ENCODE peak calls at places on chromosomes 7 and 10, in ten cellular contexts. One of them, this sample, is unnamed.
A peak's percentile ranks its signal among the peaks of the same experiment; 100 is the strongest.

GRCh38 chr7:77538908-77539212 is 1.8 kb downstream of the PTPN12 start:
- DNase-seq in aorta: no peak
- DNase-seq in NCI-H2171: no peak
- DNase-seq in substantia nigra: no peak
- DNase-seq in C1 segment of cervical spinal cord: no peak
- DNase-seq in endothelial cell of umbilical vein: no peak
- DNase-seq in left ventricle myocardium inferior: no peak
- DNase-seq in RKO: peak; percentile 16
- DNase-seq in activated CD4-positive, alpha-beta T cell treated with anti-CD3 and anti-CD28 coated beads, Interleukin-2, amount 10 ng/mL, durations not matched to agents 7 days and 5 days: no peak
- DNase-seq in A549: no peak
- DNase-seq in this sample: no peak

GRCh38 chr7:100888529-100888987 is 957 bp downstream of the UFSP1 start:
- DNase-seq in aorta: no peak
- DNase-seq in NCI-H2171: no peak
- DNase-seq in substantia nigra: no peak
- DNase-seq in C1 segment of cervical spinal cord: no peak
- DNase-seq in endothelial cell of umbilical vein: no peak
- DNase-seq in left ventricle myocardium inferior: no peak
- DNase-seq in RKO: no peak
- DNase-seq in activated CD4-positive, alpha-beta T cell treated with anti-CD3 and anti-CD28 coated beads, Interleukin-2, amount 10 ng/mL, durations not matched to agents 7 days and 5 days: no peak
- DNase-seq in A549: no peak
- DNase-seq in this sample: no peak

GRCh38 chr7:92833766-92834605 is 2.4 kb downstream of the CDK6 start:
- DNase-seq in aorta: peak; percentile 90
- DNase-seq in NCI-H2171: peak; percentile 39
- DNase-seq in substantia nigra: peak; percentile 59
- DNase-seq in C1 segment of cervical spinal cord: no peak
- DNase-seq in endothelial cell of umbilical vein: peak; percentile 85
- DNase-seq in left ventricle myocardium inferior: peak; percentile 89
- DNase-seq in RKO: peak; percentile 90
- DNase-seq in activated CD4-positive, alpha-beta T cell treated with anti-CD3 and anti-CD28 coated beads, Interleukin-2, amount 10 ng/mL, durations not matched to agents 7 days and 5 days: peak; percentile 78
- DNase-seq in A549: peak; percentile 58
- DNase-seq in this sample: peak; percentile 91

GRCh38 chr10:16360425-16360824 is 76.4 kb upstream of the PTER start:
- DNase-seq in aorta: no peak
- DNase-seq in NCI-H2171: no peak
- DNase-seq in substantia nigra: no peak
- DNase-seq in C1 segment of cervical spinal cord: no peak
- DNase-seq in endothelial cell of umbilical vein: no peak
- DNase-seq in left ventricle myocardium inferior: no peak
- DNase-seq in RKO: no peak
- DNase-seq in activated CD4-positive, alpha-beta T cell treated with anti-CD3 and anti-CD28 coated beads, Interleukin-2, amount 10 ng/mL, durations not matched to agents 7 days and 5 days: no peak
- DNase-seq in A549: no peak
- DNase-seq in this sample: no peak

GRCh38 chr10:623039-623438 is 66.4 kb downstream of the DIP2C start:
- DNase-seq in aorta: peak; percentile 36
- DNase-seq in NCI-H2171: peak; percentile 30
- DNase-seq in substantia nigra: no peak
- DNase-seq in C1 segment of cervical spinal cord: no peak
- DNase-seq in endothelial cell of umbilical vein: no peak
- DNase-seq in left ventricle myocardium inferior: no peak
- DNase-seq in RKO: no peak
- DNase-seq in activated CD4-positive, alpha-beta T cell treated with anti-CD3 and anti-CD28 coated beads, Interleukin-2, amount 10 ng/mL, durations not matched to agents 7 days and 5 days: no peak
- DNase-seq in A549: no peak
- DNase-seq in this sample: no peak

GRCh38 chr10:49518566-49518965 is 20.4 kb downstream of the ERCC6 start:
- DNase-seq in aorta: no peak
- DNase-seq in NCI-H2171: no peak
- DNase-seq in substantia nigra: no peak
- DNase-seq in C1 segment of cervical spinal cord: no peak
- DNase-seq in endothelial cell of umbilical vein: no peak
- DNase-seq in left ventricle myocardium inferior: no peak
- DNase-seq in RKO: no peak
- DNase-seq in activated CD4-positive, alpha-beta T cell treated with anti-CD3 and anti-CD28 coated beads, Interleukin-2, amount 10 ng/mL, durations not matched to agents 7 days and 5 days: no peak
- DNase-seq in A549: no peak
- DNase-seq in this sample: no peak

GRCh38 chr10:43395571-43396060 is 13.4 kb downstream of the HNRNPF start:
- DNase-seq in aorta: peak; percentile 52
- DNase-seq in NCI-H2171: no peak
- DNase-seq in substantia nigra: no peak
- DNase-seq in C1 segment of cervical spinal cord: no peak
- DNase-seq in endothelial cell of umbilical vein: peak; percentile 33
- DNase-seq in left ventricle myocardium inferior: no peak
- DNase-seq in RKO: peak; percentile 62
- DNase-seq in activated CD4-positive, alpha-beta T cell treated with anti-CD3 and anti-CD28 coated beads, Interleukin-2, amount 10 ng/mL, durations not matched to agents 7 days and 5 days: peak; percentile 24
- DNase-seq in A549: no peak
- DNase-seq in this sample: no peak

GRCh38 chr10:86693721-86694369 is 25.5 kb downstream of the LDB3 start:
- DNase-seq in aorta: no peak
- DNase-seq in NCI-H2171: no peak
- DNase-seq in substantia nigra: no peak
- DNase-seq in C1 segment of cervical spinal cord: no peak
- DNase-seq in endothelial cell of umbilical vein: peak; percentile 41
- DNase-seq in left ventricle myocardium inferior: no peak
- DNase-seq in RKO: peak; percentile 3
- DNase-seq in activated CD4-positive, alpha-beta T cell treated with anti-CD3 and anti-CD28 coated beads, Interleukin-2, amount 10 ng/mL, durations not matched to agents 7 days and 5 days: peak; percentile 42
- DNase-seq in A549: peak; percentile 61
- DNase-seq in this sample: no peak

GRCh38 chr10:79444243-79445119 is 943 bp downstream of the ZCCHC24 start:
- DNase-seq in aorta: peak; percentile 80
- DNase-seq in NCI-H2171: peak; percentile 7
- DNase-seq in substantia nigra: no peak
- DNase-seq in C1 segment of cervical spinal cord: no peak
- DNase-seq in endothelial cell of umbilical vein: peak; percentile 33
- DNase-seq in left ventricle myocardium inferior: peak; percentile 81
- DNase-seq in RKO: peak; percentile 61
- DNase-seq in activated CD4-positive, alpha-beta T cell treated with anti-CD3 and anti-CD28 coated beads, Interleukin-2, amount 10 ng/mL, durations not matched to agents 7 days and 5 days: peak; percentile 49
- DNase-seq in A549: peak; percentile 74
- DNase-seq in this sample: peak; percentile 77

GRCh38 chr7:79176859-79177477 is 276.5 kb downstream of the MAGI2 start:
- DNase-seq in aorta: no peak
- DNase-seq in NCI-H2171: peak; percentile 55
- DNase-seq in substantia nigra: peak; percentile 1
- DNase-seq in C1 segment of cervical spinal cord: no peak
- DNase-seq in endothelial cell of umbilical vein: peak; percentile 53
- DNase-seq in left ventricle myocardium inferior: no peak
- DNase-seq in RKO: peak; percentile 66
- DNase-seq in activated CD4-positive, alpha-beta T cell treated with anti-CD3 and anti-CD28 coated beads, Interleukin-2, amount 10 ng/mL, durations not matched to agents 7 days and 5 days: no peak
- DNase-seq in A549: peak; percentile 5
- DNase-seq in this sample: no peak

GRCh38 chr10:77974396-77975074 is 48.0 kb upstream of the DLG5 start:
- DNase-seq in aorta: no peak
- DNase-seq in NCI-H2171: no peak
- DNase-seq in substantia nigra: no peak
- DNase-seq in C1 segment of cervical spinal cord: no peak
- DNase-seq in endothelial cell of umbilical vein: peak; percentile 18
- DNase-seq in left ventricle myocardium inferior: no peak
- DNase-seq in RKO: peak; percentile 23
- DNase-seq in activated CD4-positive, alpha-beta T cell treated with anti-CD3 and anti-CD28 coated beads, Interleukin-2, amount 10 ng/mL, durations not matched to agents 7 days and 5 days: no peak
- DNase-seq in A549: peak; percentile 32
- DNase-seq in this sample: no peak

GRCh38 chr10:123154943-123155505 is 822 bp downstream of the BUB3 start:
- DNase-seq in aorta: no peak
- DNase-seq in NCI-H2171: no peak
- DNase-seq in substantia nigra: no peak
- DNase-seq in C1 segment of cervical spinal cord: no peak
- DNase-seq in endothelial cell of umbilical vein: no peak
- DNase-seq in left ventricle myocardium inferior: no peak
- DNase-seq in RKO: no peak
- DNase-seq in activated CD4-positive, alpha-beta T cell treated with anti-CD3 and anti-CD28 coated beads, Interleukin-2, amount 10 ng/mL, durations not matched to agents 7 days and 5 days: no peak
- DNase-seq in A549: no peak
- DNase-seq in this sample: no peak

GRCh38 chr10:30491204-30491603 is 57.2 kb downstream of the MAP3K8 start:
- DNase-seq in aorta: no peak
- DNase-seq in NCI-H2171: no peak
- DNase-seq in substantia nigra: no peak
- DNase-seq in C1 segment of cervical spinal cord: no peak
- DNase-seq in endothelial cell of umbilical vein: no peak
- DNase-seq in left ventricle myocardium inferior: no peak
- DNase-seq in RKO: no peak
- DNase-seq in activated CD4-positive, alpha-beta T cell treated with anti-CD3 and anti-CD28 coated beads, Interleukin-2, amount 10 ng/mL, durations not matched to agents 7 days and 5 days: no peak
- DNase-seq in A549: no peak
- DNase-seq in this sample: no peak

GRCh38 chr7:20991544-20991943 is 204.9 kb upstream of the SP8 start:
- DNase-seq in aorta: no peak
- DNase-seq in NCI-H2171: no peak
- DNase-seq in substantia nigra: no peak
- DNase-seq in C1 segment of cervical spinal cord: no peak
- DNase-seq in endothelial cell of umbilical vein: no peak
- DNase-seq in left ventricle myocardium inferior: no peak
- DNase-seq in RKO: no peak
- DNase-seq in activated CD4-positive, alpha-beta T cell treated with anti-CD3 and anti-CD28 coated beads, Interleukin-2, amount 10 ng/mL, durations not matched to agents 7 days and 5 days: no peak
- DNase-seq in A549: no peak
- DNase-seq in this sample: no peak

GRCh38 chr7:47449810-47450586 is 131.9 kb downstream of the TNS3 start:
- DNase-seq in aorta: no peak
- DNase-seq in NCI-H2171: no peak
- DNase-seq in substantia nigra: no peak
- DNase-seq in C1 segment of cervical spinal cord: no peak
- DNase-seq in endothelial cell of umbilical vein: no peak
- DNase-seq in left ventricle myocardium inferior: no peak
- DNase-seq in RKO: no peak
- DNase-seq in activated CD4-positive, alpha-beta T cell treated with anti-CD3 and anti-CD28 coated beads, Interleukin-2, amount 10 ng/mL, durations not matched to agents 7 days and 5 days: no peak
- DNase-seq in A549: no peak
- DNase-seq in this sample: no peak

GRCh38 chr7:14850039-14850438 is 52.5 kb downstream of the DGKB start:
- DNase-seq in aorta: no peak
- DNase-seq in NCI-H2171: no peak
- DNase-seq in substantia nigra: no peak
- DNase-seq in C1 segment of cervical spinal cord: no peak
- DNase-seq in endothelial cell of umbilical vein: no peak
- DNase-seq in left ventricle myocardium inferior: no peak
- DNase-seq in RKO: peak; percentile 3
- DNase-seq in activated CD4-positive, alpha-beta T cell treated with anti-CD3 and anti-CD28 coated beads, Interleukin-2, amount 10 ng/mL, durations not matched to agents 7 days and 5 days: no peak
- DNase-seq in A549: no peak
- DNase-seq in this sample: no peak

GRCh38 chr10:123007558-123008378 is 827 bp downstream of the IKZF5 start:
- DNase-seq in aorta: peak; percentile 50
- DNase-seq in NCI-H2171: no peak
- DNase-seq in substantia nigra: peak; percentile 39
- DNase-seq in C1 segment of cervical spinal cord: no peak
- DNase-seq in endothelial cell of umbilical vein: peak; percentile 63
- DNase-seq in left ventricle myocardium inferior: no peak
- DNase-seq in RKO: peak; percentile 90
- DNase-seq in activated CD4-positive, alpha-beta T cell treated with anti-CD3 and anti-CD28 coated beads, Interleukin-2, amount 10 ng/mL, durations not matched to agents 7 days and 5 days: peak; percentile 67
- DNase-seq in A549: peak; percentile 72
- DNase-seq in this sample: peak; percentile 37

GRCh38 chr7:51303142-51303525 is 13.5 kb downstream of the COBL start:
- DNase-seq in aorta: no peak
- DNase-seq in NCI-H2171: no peak
- DNase-seq in substantia nigra: no peak
- DNase-seq in C1 segment of cervical spinal cord: no peak
- DNase-seq in endothelial cell of umbilical vein: no peak
- DNase-seq in left ventricle myocardium inferior: no peak
- DNase-seq in RKO: no peak
- DNase-seq in activated CD4-positive, alpha-beta T cell treated with anti-CD3 and anti-CD28 coated beads, Interleukin-2, amount 10 ng/mL, durations not matched to agents 7 days and 5 days: no peak
- DNase-seq in A549: no peak
- DNase-seq in this sample: no peak

GRCh38 chr7:100162874-100163533 is 4.5 kb upstream of the TRAPPC14 start:
- DNase-seq in aorta: peak; percentile 21
- DNase-seq in NCI-H2171: no peak
- DNase-seq in substantia nigra: no peak
- DNase-seq in C1 segment of cervical spinal cord: no peak
- DNase-seq in endothelial cell of umbilical vein: no peak
- DNase-seq in left ventricle myocardium inferior: no peak
- DNase-seq in RKO: no peak
- DNase-seq in activated CD4-positive, alpha-beta T cell treated with anti-CD3 and anti-CD28 coated beads, Interleukin-2, amount 10 ng/mL, durations not matched to agents 7 days and 5 days: peak; percentile 47
- DNase-seq in A549: no peak
- DNase-seq in this sample: no peak

GRCh38 chr10:59817806-59818205 is 64.6 kb upstream of the MRLN start:
- DNase-seq in aorta: peak; percentile 92
- DNase-seq in NCI-H2171: no peak
- DNase-seq in substantia nigra: no peak
- DNase-seq in C1 segment of cervical spinal cord: no peak
- DNase-seq in endothelial cell of umbilical vein: peak; percentile 19
- DNase-seq in left ventricle myocardium inferior: no peak
- DNase-seq in RKO: no peak
- DNase-seq in activated CD4-positive, alpha-beta T cell treated with anti-CD3 and anti-CD28 coated beads, Interleukin-2, amount 10 ng/mL, durations not matched to agents 7 days and 5 days: no peak
- DNase-seq in A549: no peak
- DNase-seq in this sample: peak; percentile 69

GRCh38 chr10:895324-895723 is 36.2 kb downstream of the LARP4B start:
- DNase-seq in aorta: no peak
- DNase-seq in NCI-H2171: no peak
- DNase-seq in substantia nigra: no peak
- DNase-seq in C1 segment of cervical spinal cord: no peak
- DNase-seq in endothelial cell of umbilical vein: no peak
- DNase-seq in left ventricle myocardium inferior: no peak
- DNase-seq in RKO: no peak
- DNase-seq in activated CD4-positive, alpha-beta T cell treated with anti-CD3 and anti-CD28 coated beads, Interleukin-2, amount 10 ng/mL, durations not matched to agents 7 days and 5 days: no peak
- DNase-seq in A549: no peak
- DNase-seq in this sample: no peak

GRCh38 chr10:91683976-91684375 is 51.1 kb upstream of the PPP1R3C start:
- DNase-seq in aorta: no peak
- DNase-seq in NCI-H2171: no peak
- DNase-seq in substantia nigra: no peak
- DNase-seq in C1 segment of cervical spinal cord: no peak
- DNase-seq in endothelial cell of umbilical vein: no peak
- DNase-seq in left ventricle myocardium inferior: no peak
- DNase-seq in RKO: peak; percentile 66
- DNase-seq in activated CD4-positive, alpha-beta T cell treated with anti-CD3 and anti-CD28 coated beads, Interleukin-2, amount 10 ng/mL, durations not matched to agents 7 days and 5 days: no peak
- DNase-seq in A549: peak; percentile 60
- DNase-seq in this sample: no peak

GRCh38 chr10:67046507-67046906 is 120.7 kb downstream of the LRRTM3 start:
- DNase-seq in aorta: no peak
- DNase-seq in NCI-H2171: no peak
- DNase-seq in substantia nigra: no peak
- DNase-seq in C1 segment of cervical spinal cord: no peak
- DNase-seq in endothelial cell of umbilical vein: no peak
- DNase-seq in left ventricle myocardium inferior: no peak
- DNase-seq in RKO: no peak
- DNase-seq in activated CD4-positive, alpha-beta T cell treated with anti-CD3 and anti-CD28 coated beads, Interleukin-2, amount 10 ng/mL, durations not matched to agents 7 days and 5 days: no peak
- DNase-seq in A549: no peak
- DNase-seq in this sample: no peak

GRCh38 chr7:22278660-22279059 is 78.3 kb downstream of the RAPGEF5 start:
- DNase-seq in aorta: no peak
- DNase-seq in NCI-H2171: no peak
- DNase-seq in substantia nigra: no peak
- DNase-seq in C1 segment of cervical spinal cord: no peak
- DNase-seq in endothelial cell of umbilical vein: peak; percentile 59
- DNase-seq in left ventricle myocardium inferior: no peak
- DNase-seq in RKO: no peak
- DNase-seq in activated CD4-positive, alpha-beta T cell treated with anti-CD3 and anti-CD28 coated beads, Interleukin-2, amount 10 ng/mL, durations not matched to agents 7 days and 5 days: no peak
- DNase-seq in A549: no peak
- DNase-seq in this sample: no peak

GRCh38 chr7:70694357-70694908 is 437.5 kb upstream of the GALNT17 start:
- DNase-seq in aorta: peak; percentile 55
- DNase-seq in NCI-H2171: peak; percentile 34
- DNase-seq in substantia nigra: peak; percentile 19
- DNase-seq in C1 segment of cervical spinal cord: no peak
- DNase-seq in endothelial cell of umbilical vein: no peak
- DNase-seq in left ventricle myocardium inferior: peak; percentile 42
- DNase-seq in RKO: peak; percentile 26
- DNase-seq in activated CD4-positive, alpha-beta T cell treated with anti-CD3 and anti-CD28 coated beads, Interleukin-2, amount 10 ng/mL, durations not matched to agents 7 days and 5 days: no peak
- DNase-seq in A549: no peak
- DNase-seq in this sample: peak; percentile 68